ENCODE peak calls at places on chromosomes 13 and 19, in nine cellular contexts. One of them, this sample, is unnamed.
A peak's percentile ranks its signal among the peaks of the same experiment; 100 is the strongest.

GRCh38 chr19:48443262-48443661 is 2.5 kb upstream of the GRWD1 start:
- DNase-seq in effector memory CD8-positive, alpha-beta T cell: no peak
- DNase-seq in NT2/D1: no peak
- DNase-seq in stomach: peak; percentile 43
- DNase-seq in cardiac fibroblast: no peak
- DNase-seq in HepG2: no peak
- DNase-seq in activated CD8-positive, alpha-beta memory T cell treated with anti-CD3 and anti-CD28 coated beads for 1 hour: no peak
- DNase-seq in nephron progenitor cell: no peak
- DNase-seq in neural crest cell: no peak
- DNase-seq in this sample: no peak

GRCh38 chr13:79625517-79625916 is 144.6 kb downstream of the NDFIP2 start:
- DNase-seq in effector memory CD8-positive, alpha-beta T cell: no peak
- DNase-seq in NT2/D1: no peak
- DNase-seq in stomach: no peak
- DNase-seq in cardiac fibroblast: no peak
- DNase-seq in HepG2: no peak
- DNase-seq in activated CD8-positive, alpha-beta memory T cell treated with anti-CD3 and anti-CD28 coated beads for 1 hour: no peak
- DNase-seq in nephron progenitor cell: no peak
- DNase-seq in neural crest cell: no peak
- DNase-seq in this sample: no peak

GRCh38 chr19:42942187-42942789 is 5.3 kb upstream of the PSG7 start:
- DNase-seq in effector memory CD8-positive, alpha-beta T cell: no peak
- DNase-seq in NT2/D1: peak; percentile 1
- DNase-seq in stomach: no peak
- DNase-seq in cardiac fibroblast: peak; percentile 18
- DNase-seq in HepG2: peak; percentile 6
- DNase-seq in activated CD8-positive, alpha-beta memory T cell treated with anti-CD3 and anti-CD28 coated beads for 1 hour: no peak
- DNase-seq in nephron progenitor cell: no peak
- DNase-seq in neural crest cell: no peak
- DNase-seq in this sample: peak; percentile 1

GRCh38 chr13:26007774-26008173 is 44.0 kb downstream of the SHISA2 start:
- DNase-seq in effector memory CD8-positive, alpha-beta T cell: no peak
- DNase-seq in NT2/D1: no peak
- DNase-seq in stomach: no peak
- DNase-seq in cardiac fibroblast: no peak
- DNase-seq in HepG2: no peak
- DNase-seq in activated CD8-positive, alpha-beta memory T cell treated with anti-CD3 and anti-CD28 coated beads for 1 hour: no peak
- DNase-seq in nephron progenitor cell: no peak
- DNase-seq in neural crest cell: no peak
- DNase-seq in this sample: no peak

GRCh38 chr13:112722433-112723250 is 32.8 kb downstream of the ATP11A start:
- DNase-seq in effector memory CD8-positive, alpha-beta T cell: no peak
- DNase-seq in NT2/D1: no peak
- DNase-seq in stomach: peak; percentile 79
- DNase-seq in cardiac fibroblast: peak; percentile 95
- DNase-seq in HepG2: peak; percentile 78
- DNase-seq in activated CD8-positive, alpha-beta memory T cell treated with anti-CD3 and anti-CD28 coated beads for 1 hour: no peak
- DNase-seq in nephron progenitor cell: no peak
- DNase-seq in neural crest cell: no peak
- DNase-seq in this sample: no peak

GRCh38 chr19:47428177-47428894 is 9.0 kb upstream of the MEIS3 start:
- DNase-seq in effector memory CD8-positive, alpha-beta T cell: peak; percentile 72
- DNase-seq in NT2/D1: peak; percentile 87
- DNase-seq in stomach: peak; percentile 73
- DNase-seq in cardiac fibroblast: peak; percentile 99
- DNase-seq in HepG2: peak; percentile 54
- DNase-seq in activated CD8-positive, alpha-beta memory T cell treated with anti-CD3 and anti-CD28 coated beads for 1 hour: peak; percentile 60
- DNase-seq in nephron progenitor cell: peak; percentile 98
- DNase-seq in neural crest cell: peak; percentile 94
- DNase-seq in this sample: peak; percentile 95

GRCh38 chr13:26584713-26585112 is 27.2 kb downstream of the WASF3 start:
- DNase-seq in effector memory CD8-positive, alpha-beta T cell: no peak
- DNase-seq in NT2/D1: no peak
- DNase-seq in stomach: no peak
- DNase-seq in cardiac fibroblast: peak; percentile 43
- DNase-seq in HepG2: no peak
- DNase-seq in activated CD8-positive, alpha-beta memory T cell treated with anti-CD3 and anti-CD28 coated beads for 1 hour: no peak
- DNase-seq in nephron progenitor cell: no peak
- DNase-seq in neural crest cell: no peak
- DNase-seq in this sample: peak; percentile 73

GRCh38 chr13:36130542-36131214 is 504 bp downstream of the DCLK1 start:
- DNase-seq in effector memory CD8-positive, alpha-beta T cell: no peak
- DNase-seq in NT2/D1: no peak
- DNase-seq in stomach: no peak
- DNase-seq in cardiac fibroblast: peak; percentile 15
- DNase-seq in HepG2: no peak
- DNase-seq in activated CD8-positive, alpha-beta memory T cell treated with anti-CD3 and anti-CD28 coated beads for 1 hour: no peak
- DNase-seq in nephron progenitor cell: no peak
- DNase-seq in neural crest cell: peak; percentile 25
- DNase-seq in this sample: no peak

GRCh38 chr13:41054919-41055619 is 6.2 kb upstream of the WBP4 start:
- DNase-seq in effector memory CD8-positive, alpha-beta T cell: no peak
- DNase-seq in NT2/D1: no peak
- DNase-seq in stomach: no peak
- DNase-seq in cardiac fibroblast: no peak
- DNase-seq in HepG2: peak; percentile 35
- DNase-seq in activated CD8-positive, alpha-beta memory T cell treated with anti-CD3 and anti-CD28 coated beads for 1 hour: no peak
- DNase-seq in nephron progenitor cell: no peak
- DNase-seq in neural crest cell: no peak
- DNase-seq in this sample: no peak

GRCh38 chr13:91401916-91402315 is 3.5 kb downstream of the GPC5 start:
- DNase-seq in effector memory CD8-positive, alpha-beta T cell: no peak
- DNase-seq in NT2/D1: no peak
- DNase-seq in stomach: no peak
- DNase-seq in cardiac fibroblast: no peak
- DNase-seq in HepG2: no peak
- DNase-seq in activated CD8-positive, alpha-beta memory T cell treated with anti-CD3 and anti-CD28 coated beads for 1 hour: no peak
- DNase-seq in nephron progenitor cell: no peak
- DNase-seq in neural crest cell: no peak
- DNase-seq in this sample: no peak

GRCh38 chr19:45402469-45403070 is 2.3 kb downstream of the PPP1R13L start:
- DNase-seq in effector memory CD8-positive, alpha-beta T cell: no peak
- DNase-seq in NT2/D1: no peak
- DNase-seq in stomach: peak; percentile 31
- DNase-seq in cardiac fibroblast: peak; percentile 36
- DNase-seq in HepG2: no peak
- DNase-seq in activated CD8-positive, alpha-beta memory T cell treated with anti-CD3 and anti-CD28 coated beads for 1 hour: peak; percentile 18
- DNase-seq in nephron progenitor cell: peak; percentile 79
- DNase-seq in neural crest cell: peak; percentile 59
- DNase-seq in this sample: no peak

GRCh38 chr19:17812099-17812498 is 9.2 kb downstream of the INSL3 start:
- DNase-seq in effector memory CD8-positive, alpha-beta T cell: no peak
- DNase-seq in NT2/D1: no peak
- DNase-seq in stomach: no peak
- DNase-seq in cardiac fibroblast: no peak
- DNase-seq in HepG2: no peak
- DNase-seq in activated CD8-positive, alpha-beta memory T cell treated with anti-CD3 and anti-CD28 coated beads for 1 hour: no peak
- DNase-seq in nephron progenitor cell: no peak
- DNase-seq in neural crest cell: no peak
- DNase-seq in this sample: no peak

GRCh38 chr19:10283786-10284540 is 2.8 kb upstream of the ICAM4 start:
- DNase-seq in effector memory CD8-positive, alpha-beta T cell: no peak
- DNase-seq in NT2/D1: no peak
- DNase-seq in stomach: no peak
- DNase-seq in cardiac fibroblast: no peak
- DNase-seq in HepG2: no peak
- DNase-seq in activated CD8-positive, alpha-beta memory T cell treated with anti-CD3 and anti-CD28 coated beads for 1 hour: no peak
- DNase-seq in nephron progenitor cell: no peak
- DNase-seq in neural crest cell: no peak
- DNase-seq in this sample: no peak

GRCh38 chr19:53608381-53608780 is 23.4 kb upstream of the DPRX start:
- DNase-seq in effector memory CD8-positive, alpha-beta T cell: no peak
- DNase-seq in NT2/D1: no peak
- DNase-seq in stomach: no peak
- DNase-seq in cardiac fibroblast: no peak
- DNase-seq in HepG2: no peak
- DNase-seq in activated CD8-positive, alpha-beta memory T cell treated with anti-CD3 and anti-CD28 coated beads for 1 hour: no peak
- DNase-seq in nephron progenitor cell: no peak
- DNase-seq in neural crest cell: no peak
- DNase-seq in this sample: no peak

GRCh38 chr19:57587529-57587928 is 3.6 kb downstream of the ZIK1 start:
- DNase-seq in effector memory CD8-positive, alpha-beta T cell: no peak
- DNase-seq in NT2/D1: no peak
- DNase-seq in stomach: no peak
- DNase-seq in cardiac fibroblast: no peak
- DNase-seq in HepG2: no peak
- DNase-seq in activated CD8-positive, alpha-beta memory T cell treated with anti-CD3 and anti-CD28 coated beads for 1 hour: no peak
- DNase-seq in nephron progenitor cell: no peak
- DNase-seq in neural crest cell: no peak
- DNase-seq in this sample: peak; percentile 19

GRCh38 chr19:1151037-1151716 is 22.9 kb downstream of the SBNO2 start:
- DNase-seq in effector memory CD8-positive, alpha-beta T cell: no peak
- DNase-seq in NT2/D1: no peak
- DNase-seq in stomach: no peak
- DNase-seq in cardiac fibroblast: no peak
- DNase-seq in HepG2: no peak
- DNase-seq in activated CD8-positive, alpha-beta memory T cell treated with anti-CD3 and anti-CD28 coated beads for 1 hour: no peak
- DNase-seq in nephron progenitor cell: no peak
- DNase-seq in neural crest cell: no peak
- DNase-seq in this sample: no peak

GRCh38 chr19:31612873-31613272 is 263.6 kb upstream of the TSHZ3 start:
- DNase-seq in effector memory CD8-positive, alpha-beta T cell: no peak
- DNase-seq in NT2/D1: no peak
- DNase-seq in stomach: no peak
- DNase-seq in cardiac fibroblast: no peak
- DNase-seq in HepG2: no peak
- DNase-seq in activated CD8-positive, alpha-beta memory T cell treated with anti-CD3 and anti-CD28 coated beads for 1 hour: no peak
- DNase-seq in nephron progenitor cell: no peak
- DNase-seq in neural crest cell: no peak
- DNase-seq in this sample: no peak

GRCh38 chr13:109126973-109127615 is 497.7 kb downstream of the MYO16 start:
- DNase-seq in effector memory CD8-positive, alpha-beta T cell: no peak
- DNase-seq in NT2/D1: no peak
- DNase-seq in stomach: no peak
- DNase-seq in cardiac fibroblast: no peak
- DNase-seq in HepG2: no peak
- DNase-seq in activated CD8-positive, alpha-beta memory T cell treated with anti-CD3 and anti-CD28 coated beads for 1 hour: no peak
- DNase-seq in nephron progenitor cell: no peak
- DNase-seq in neural crest cell: no peak
- DNase-seq in this sample: no peak

GRCh38 chr19:33226550-33227241 is 1.0 kb upstream of the SLC7A10 start:
- DNase-seq in effector memory CD8-positive, alpha-beta T cell: no peak
- DNase-seq in NT2/D1: peak; percentile 50
- DNase-seq in stomach: peak; percentile 42
- DNase-seq in cardiac fibroblast: peak; percentile 59
- DNase-seq in HepG2: no peak
- DNase-seq in activated CD8-positive, alpha-beta memory T cell treated with anti-CD3 and anti-CD28 coated beads for 1 hour: no peak
- DNase-seq in nephron progenitor cell: peak; percentile 65
- DNase-seq in neural crest cell: no peak
- DNase-seq in this sample: no peak

GRCh38 chr19:18070181-18070580 is 16.6 kb downstream of the IL12RB1 start:
- DNase-seq in effector memory CD8-positive, alpha-beta T cell: no peak
- DNase-seq in NT2/D1: no peak
- DNase-seq in stomach: no peak
- DNase-seq in cardiac fibroblast: no peak
- DNase-seq in HepG2: no peak
- DNase-seq in activated CD8-positive, alpha-beta memory T cell treated with anti-CD3 and anti-CD28 coated beads for 1 hour: no peak
- DNase-seq in nephron progenitor cell: no peak
- DNase-seq in neural crest cell: no peak
- DNase-seq in this sample: no peak

This sample was measured in stromal cell of bone marrow.